ENCODE peak calls at places on chromosomes 13 and 19, in ten cellular contexts. One of them, this sample, is unnamed.

GRCh38 chr19:33273881-33274662 is 28.3 kb downstream of the CEBPA start:
- DNase-seq in mucosa of descending colon: peak
- DNase-seq in mammary epithelial cell: peak
- DNase-seq in heart right ventricle: no peak
- DNase-seq in neural progenitor cell: no peak
- DNase-seq in breast epithelium: no peak
- DNase-seq in BJ: peak
- DNase-seq in AG04450: peak
- DNase-seq in uterus: peak
- DNase-seq in brain microvascular endothelial cell: peak
- DNase-seq in this sample: no peak

GRCh38 chr13:30409911-30410704 is 12.2 kb upstream of the UBE2L5 start:
- DNase-seq in mucosa of descending colon: no peak
- DNase-seq in mammary epithelial cell: peak
- DNase-seq in heart right ventricle: no peak
- DNase-seq in neural progenitor cell: no peak
- DNase-seq in breast epithelium: no peak
- DNase-seq in BJ: no peak
- DNase-seq in AG04450: no peak
- DNase-seq in uterus: peak
- DNase-seq in brain microvascular endothelial cell: peak
- DNase-seq in this sample: no peak

GRCh38 chr13:97873398-97873797 is 80.1 kb upstream of the IPO5 start:
- DNase-seq in mucosa of descending colon: no peak
- DNase-seq in mammary epithelial cell: no peak
- DNase-seq in heart right ventricle: no peak
- DNase-seq in neural progenitor cell: no peak
- DNase-seq in breast epithelium: no peak
- DNase-seq in BJ: no peak
- DNase-seq in AG04450: no peak
- DNase-seq in uterus: no peak
- DNase-seq in brain microvascular endothelial cell: no peak
- DNase-seq in this sample: no peak

GRCh38 chr13:26983533-26984315 is 187.9 kb downstream of the USP12 start:
- DNase-seq in mucosa of descending colon: no peak
- DNase-seq in mammary epithelial cell: no peak
- DNase-seq in heart right ventricle: no peak
- DNase-seq in neural progenitor cell: no peak
- DNase-seq in breast epithelium: no peak
- DNase-seq in BJ: no peak
- DNase-seq in AG04450: no peak
- DNase-seq in uterus: no peak
- DNase-seq in brain microvascular endothelial cell: no peak
- DNase-seq in this sample: no peak

GRCh38 chr13:44259045-44260042 is 114.3 kb upstream of the SERP2 start:
- DNase-seq in mucosa of descending colon: peak
- DNase-seq in mammary epithelial cell: peak
- DNase-seq in heart right ventricle: no peak
- DNase-seq in neural progenitor cell: no peak
- DNase-seq in breast epithelium: no peak
- DNase-seq in BJ: no peak
- DNase-seq in AG04450: no peak
- DNase-seq in uterus: no peak
- DNase-seq in brain microvascular endothelial cell: peak
- DNase-seq in this sample: no peak

GRCh38 chr19:38700350-38700932 is 43.8 kb downstream of the CAPN12 start:
- DNase-seq in mucosa of descending colon: no peak
- DNase-seq in mammary epithelial cell: no peak
- DNase-seq in heart right ventricle: no peak
- DNase-seq in neural progenitor cell: no peak
- DNase-seq in breast epithelium: no peak
- DNase-seq in BJ: no peak
- DNase-seq in AG04450: no peak
- DNase-seq in uterus: no peak
- DNase-seq in brain microvascular endothelial cell: no peak
- DNase-seq in this sample: no peak

GRCh38 chr13:30463820-30464495 is 1.8 kb downstream of the HMGB1 start:
- DNase-seq in mucosa of descending colon: peak
- DNase-seq in mammary epithelial cell: peak
- DNase-seq in heart right ventricle: peak
- DNase-seq in neural progenitor cell: no peak
- DNase-seq in breast epithelium: peak
- DNase-seq in BJ: no peak
- DNase-seq in AG04450: no peak
- DNase-seq in uterus: no peak
- DNase-seq in brain microvascular endothelial cell: peak
- DNase-seq in this sample: no peak

GRCh38 chr13:75788494-75788991 is 152.4 kb downstream of the LMO7 start:
- DNase-seq in mucosa of descending colon: peak
- DNase-seq in mammary epithelial cell: peak
- DNase-seq in heart right ventricle: peak
- DNase-seq in neural progenitor cell: no peak
- DNase-seq in breast epithelium: no peak
- DNase-seq in BJ: peak
- DNase-seq in AG04450: peak
- DNase-seq in uterus: no peak
- DNase-seq in brain microvascular endothelial cell: peak
- DNase-seq in this sample: peak

GRCh38 chr13:64078025-64078424 is 2662.4 kb upstream of the PCDH20 start:
- DNase-seq in mucosa of descending colon: no peak
- DNase-seq in mammary epithelial cell: no peak
- DNase-seq in heart right ventricle: no peak
- DNase-seq in neural progenitor cell: no peak
- DNase-seq in breast epithelium: no peak
- DNase-seq in BJ: no peak
- DNase-seq in AG04450: no peak
- DNase-seq in uterus: no peak
- DNase-seq in brain microvascular endothelial cell: no peak
- DNase-seq in this sample: no peak

GRCh38 chr19:4199699-4200293 is 17.3 kb downstream of the ANKRD24 start:
- DNase-seq in mucosa of descending colon: peak
- DNase-seq in mammary epithelial cell: no peak
- DNase-seq in heart right ventricle: no peak
- DNase-seq in neural progenitor cell: peak
- DNase-seq in breast epithelium: no peak
- DNase-seq in BJ: no peak
- DNase-seq in AG04450: no peak
- DNase-seq in uterus: no peak
- DNase-seq in brain microvascular endothelial cell: no peak
- DNase-seq in this sample: no peak

GRCh38 chr19:5023128-5023571 is 54.2 kb downstream of the KDM4B start:
- DNase-seq in mucosa of descending colon: no peak
- DNase-seq in mammary epithelial cell: no peak
- DNase-seq in heart right ventricle: no peak
- DNase-seq in neural progenitor cell: no peak
- DNase-seq in breast epithelium: peak
- DNase-seq in BJ: no peak
- DNase-seq in AG04450: no peak
- DNase-seq in uterus: peak
- DNase-seq in brain microvascular endothelial cell: no peak
- DNase-seq in this sample: no peak

GRCh38 chr13:21735621-21736401 is 64.9 kb downstream of the FGF9 start:
- DNase-seq in mucosa of descending colon: no peak
- DNase-seq in mammary epithelial cell: no peak
- DNase-seq in heart right ventricle: peak
- DNase-seq in neural progenitor cell: no peak
- DNase-seq in breast epithelium: no peak
- DNase-seq in BJ: no peak
- DNase-seq in AG04450: no peak
- DNase-seq in uterus: no peak
- DNase-seq in brain microvascular endothelial cell: no peak
- DNase-seq in this sample: no peak

GRCh38 chr13:84844473-84844872 is 954.7 kb downstream of the SLITRK6 start:
- DNase-seq in mucosa of descending colon: no peak
- DNase-seq in mammary epithelial cell: peak
- DNase-seq in heart right ventricle: no peak
- DNase-seq in neural progenitor cell: peak
- DNase-seq in breast epithelium: no peak
- DNase-seq in BJ: no peak
- DNase-seq in AG04450: no peak
- DNase-seq in uterus: no peak
- DNase-seq in brain microvascular endothelial cell: no peak
- DNase-seq in this sample: peak
- TF ChIP-seq CTCF in mucosa of descending colon: no peak
- TF ChIP-seq CTCF in mammary epithelial cell: peak
- TF ChIP-seq CTCF in heart right ventricle: no peak
- TF ChIP-seq CTCF in neural progenitor cell: peak
- TF ChIP-seq CTCF in breast epithelium: no peak
- TF ChIP-seq CTCF in BJ: no peak
- TF ChIP-seq CTCF in AG04450: peak
- TF ChIP-seq CTCF in uterus: no peak
- TF ChIP-seq CTCF in brain microvascular endothelial cell: peak
- TF ChIP-seq CTCF in this sample: peak

GRCh38 chr19:2603320-2603719 is 99.2 kb downstream of the GNG7 start:
- DNase-seq in mucosa of descending colon: no peak
- DNase-seq in mammary epithelial cell: no peak
- DNase-seq in heart right ventricle: peak
- DNase-seq in neural progenitor cell: peak
- DNase-seq in breast epithelium: no peak
- DNase-seq in BJ: peak
- DNase-seq in AG04450: no peak
- DNase-seq in uterus: peak
- DNase-seq in brain microvascular endothelial cell: peak
- DNase-seq in this sample: peak
- H3K4me3 ChIP-seq in mucosa of descending colon: no peak
- H3K4me3 ChIP-seq in mammary epithelial cell: no peak
- H3K4me3 ChIP-seq in heart right ventricle: peak
- H3K4me3 ChIP-seq in neural progenitor cell: peak
- H3K4me3 ChIP-seq in breast epithelium: peak
- H3K4me3 ChIP-seq in BJ: peak
- H3K4me3 ChIP-seq in AG04450: peak
- H3K4me3 ChIP-seq in uterus: peak
- H3K4me3 ChIP-seq in brain microvascular endothelial cell: peak
- H3K4me3 ChIP-seq in this sample: no peak

GRCh38 chr19:21482863-21483276 is 22.5 kb upstream of the ZNF429 start:
- DNase-seq in mucosa of descending colon: peak
- DNase-seq in mammary epithelial cell: no peak
- DNase-seq in heart right ventricle: peak
- DNase-seq in neural progenitor cell: peak
- DNase-seq in breast epithelium: peak
- DNase-seq in BJ: no peak
- DNase-seq in AG04450: no peak
- DNase-seq in uterus: peak
- DNase-seq in brain microvascular endothelial cell: no peak
- DNase-seq in this sample: no peak

GRCh38 chr19:21487969-21488368 is 17.4 kb upstream of the ZNF429 start:
- DNase-seq in mucosa of descending colon: no peak
- DNase-seq in mammary epithelial cell: no peak
- DNase-seq in heart right ventricle: no peak
- DNase-seq in neural progenitor cell: no peak
- DNase-seq in breast epithelium: no peak
- DNase-seq in BJ: no peak
- DNase-seq in AG04450: no peak
- DNase-seq in uterus: no peak
- DNase-seq in brain microvascular endothelial cell: no peak
- DNase-seq in this sample: no peak

GRCh38 chr19:21484631-21485030 is 20.8 kb upstream of the ZNF429 start:
- DNase-seq in mucosa of descending colon: no peak
- DNase-seq in mammary epithelial cell: no peak
- DNase-seq in heart right ventricle: no peak
- DNase-seq in neural progenitor cell: no peak
- DNase-seq in breast epithelium: no peak
- DNase-seq in BJ: no peak
- DNase-seq in AG04450: no peak
- DNase-seq in uterus: no peak
- DNase-seq in brain microvascular endothelial cell: no peak
- DNase-seq in this sample: no peak

GRCh38 chr19:21483589-21484170 is 21.7 kb upstream of the ZNF429 start:
- DNase-seq in mucosa of descending colon: peak
- DNase-seq in mammary epithelial cell: no peak
- DNase-seq in heart right ventricle: peak
- DNase-seq in neural progenitor cell: peak
- DNase-seq in breast epithelium: peak
- DNase-seq in BJ: no peak
- DNase-seq in AG04450: no peak
- DNase-seq in uterus: peak
- DNase-seq in brain microvascular endothelial cell: no peak
- DNase-seq in this sample: no peak
- TF ChIP-seq CTCF in mucosa of descending colon: peak
- TF ChIP-seq CTCF in mammary epithelial cell: no peak
- TF ChIP-seq CTCF in heart right ventricle: peak
- TF ChIP-seq CTCF in neural progenitor cell: peak
- TF ChIP-seq CTCF in breast epithelium: peak
- TF ChIP-seq CTCF in BJ: peak
- TF ChIP-seq CTCF in AG04450: peak
- TF ChIP-seq CTCF in uterus: peak
- TF ChIP-seq CTCF in brain microvascular endothelial cell: peak
- TF ChIP-seq CTCF in this sample: peak

GRCh38 chr19:8458380-8458779 is 13.6 kb downstream of the HNRNPM start:
- DNase-seq in mucosa of descending colon: peak
- DNase-seq in mammary epithelial cell: no peak
- DNase-seq in heart right ventricle: no peak
- DNase-seq in neural progenitor cell: no peak
- DNase-seq in breast epithelium: no peak
- DNase-seq in BJ: no peak
- DNase-seq in AG04450: no peak
- DNase-seq in uterus: no peak
- DNase-seq in brain microvascular endothelial cell: no peak
- DNase-seq in this sample: no peak
- H3K4me3 ChIP-seq in mucosa of descending colon: no peak
- H3K4me3 ChIP-seq in mammary epithelial cell: no peak
- H3K4me3 ChIP-seq in heart right ventricle: no peak
- H3K4me3 ChIP-seq in neural progenitor cell: no peak
- H3K4me3 ChIP-seq in breast epithelium: no peak
- H3K4me3 ChIP-seq in BJ: no peak
- H3K4me3 ChIP-seq in AG04450: no peak
- H3K4me3 ChIP-seq in uterus: no peak
- H3K4me3 ChIP-seq in brain microvascular endothelial cell: no peak
- H3K4me3 ChIP-seq in this sample: no peak

GRCh38 chr13:33128134-33128533 is 111.9 kb downstream of the KL start:
- DNase-seq in mucosa of descending colon: no peak
- DNase-seq in mammary epithelial cell: no peak
- DNase-seq in heart right ventricle: no peak
- DNase-seq in neural progenitor cell: no peak
- DNase-seq in breast epithelium: no peak
- DNase-seq in BJ: no peak
- DNase-seq in AG04450: no peak
- DNase-seq in uterus: no peak
- DNase-seq in brain microvascular endothelial cell: no peak
- DNase-seq in this sample: no peak

GRCh38 chr13:33125821-33126570 is 109.8 kb downstream of the KL start:
- DNase-seq in mucosa of descending colon: no peak
- DNase-seq in mammary epithelial cell: peak
- DNase-seq in heart right ventricle: peak
- DNase-seq in neural progenitor cell: peak
- DNase-seq in breast epithelium: peak
- DNase-seq in BJ: peak
- DNase-seq in AG04450: peak
- DNase-seq in uterus: peak
- DNase-seq in brain microvascular endothelial cell: peak
- DNase-seq in this sample: peak

GRCh38 chr13:33129886-33130285 is 113.7 kb downstream of the KL start:
- DNase-seq in mucosa of descending colon: no peak
- DNase-seq in mammary epithelial cell: no peak
- DNase-seq in heart right ventricle: no peak
- DNase-seq in neural progenitor cell: no peak
- DNase-seq in breast epithelium: no peak
- DNase-seq in BJ: no peak
- DNase-seq in AG04450: no peak
- DNase-seq in uterus: no peak
- DNase-seq in brain microvascular endothelial cell: no peak
- DNase-seq in this sample: no peak

GRCh38 chr13:33129094-33129832 is 113.0 kb downstream of the KL start:
- DNase-seq in mucosa of descending colon: no peak
- DNase-seq in mammary epithelial cell: no peak
- DNase-seq in heart right ventricle: peak
- DNase-seq in neural progenitor cell: no peak
- DNase-seq in breast epithelium: no peak
- DNase-seq in BJ: no peak
- DNase-seq in AG04450: no peak
- DNase-seq in uterus: no peak
- DNase-seq in brain microvascular endothelial cell: no peak
- DNase-seq in this sample: no peak

GRCh38 chr13:33126909-33127607 is 110.8 kb downstream of the KL start:
- DNase-seq in mucosa of descending colon: no peak
- DNase-seq in mammary epithelial cell: no peak
- DNase-seq in heart right ventricle: peak
- DNase-seq in neural progenitor cell: no peak
- DNase-seq in breast epithelium: no peak
- DNase-seq in BJ: peak
- DNase-seq in AG04450: no peak
- DNase-seq in uterus: peak
- DNase-seq in brain microvascular endothelial cell: no peak
- DNase-seq in this sample: no peak
- TF ChIP-seq CTCF in mucosa of descending colon: no peak
- TF ChIP-seq CTCF in mammary epithelial cell: no peak
- TF ChIP-seq CTCF in heart right ventricle: peak
- TF ChIP-seq CTCF in neural progenitor cell: no peak
- TF ChIP-seq CTCF in breast epithelium: no peak
- TF ChIP-seq CTCF in BJ: peak
- TF ChIP-seq CTCF in AG04450: peak
- TF ChIP-seq CTCF in uterus: no peak
- TF ChIP-seq CTCF in brain microvascular endothelial cell: peak
- TF ChIP-seq CTCF in this sample: no peak

This sample was measured in astrocyte of the cerebellum.